ENCODE peak calls at places on chromosomes 4 and X, in six cellular contexts. I is cortex of kidney; A is progenitor cell of endocrine pancreas; U is stimulated activated CD4-positive, alpha-beta T cell treated with anti-CD3 and anti-CD28 coated beads, Interleukin-12 subunit alpha, Interleukin-12 subunit beta, amount 100 ng/mL, for 48 hours; G is NCI-H1694 treated with DMSO at 0.1 percent for 48 hours; H is GM12878. O is an unnamed sample.

GRCh38 chr4:10006236-10006603 is 15.1 kb downstream of the SLC2A9 start:
- DNase-seq in I (no peak), A (no peak), U (no peak), G (no peak), H (peak; percentile 82), O (peak; percentile 57)

GRCh38 chr4:145041378-145041777 is 56.6 kb downstream of the ANAPC10 start:
- DNase-seq in I (no peak), A (no peak), U (no peak), G (no peak), H (peak; percentile 59), O (no peak)

GRCh38 chr4:100547541-100548208 is 29.9 kb upstream of the EMCN start:
- DNase-seq in I (no peak), A (no peak), U (no peak), G (no peak), H (no peak), O (no peak)

GRCh38 chr4:106982711-106983211 is 53.4 kb downstream of the DKK2 start:
- DNase-seq in I (no peak), A (no peak), U (no peak), G (no peak), H (no peak), O (no peak)

GRCh38 chr4:53189011-53189410 is 176.8 kb downstream of the SCFD2 start:
- DNase-seq in I (no peak), A (no peak), U (no peak), G (no peak), H (no peak), O (no peak)

GRCh38 chr4:119097282-119097900 is 38.2 kb upstream of the MYOZ2 start:
- DNase-seq in I (no peak), A (no peak), U (no peak), G (no peak), H (no peak), O (no peak)

GRCh38 chrX:119105826-119106225 is 21.8 kb downstream of the KIAA1210 start:
- DNase-seq in I (no peak), A (no peak), U (no peak), G (no peak), H (no peak), O (no peak)

GRCh38 chr4:7630559-7631287 is 196.0 kb upstream of the PSAPL1 start:
- DNase-seq in I (no peak), A (no peak), U (no peak), G (peak; percentile 20), H (no peak), O (peak; percentile 77)

O was measured in COR-L47.